ENCODE peak calls at places on chromosome 2, in four cellular contexts. I, Q, R and T are unnamed samples.

GRCh38 chr2:28979041-28979440 is 2.1 kb upstream of the TOGARAM2 start:
- DNase-seq in I (no peak), Q (no peak), R (peak; percentile 48), T (peak; percentile 54)

GRCh38 chr2:168375195-168375798 is 80.8 kb upstream of the CERS6 start:
- DNase-seq in I (no peak), Q (no peak), R (no peak), T (no peak)

GRCh38 chr2:53969285-53970094 is 1.3 kb downstream of the PSME4 start:
- DNase-seq in I (no peak), Q (peak; percentile 95), R (no peak), T (no peak)

GRCh38 chr2:25822190-25823117 is 55.8 kb downstream of the ASXL2 start:
- DNase-seq in I (peak; percentile 58), Q (no peak), R (peak; percentile 63), T (no peak)

GRCh38 chr2:24453379-24454073 is 37.5 kb upstream of the NCOA1 start:
- DNase-seq in I (no peak), Q (no peak), R (no peak), T (no peak)

GRCh38 chr2:188444106-188444835 is 152.6 kb downstream of the GULP1 start:
- DNase-seq in I (no peak), Q (no peak), R (no peak), T (no peak)

GRCh38 chr2:162301151-162301804 is 17.2 kb downstream of the IFIH1 start:
- DNase-seq in I (peak; percentile 45), Q (peak; percentile 62), R (no peak), T (no peak)

GRCh38 chr2:10036095-10036879 is 7.1 kb upstream of the KLF11 start:
- DNase-seq in I (peak; percentile 73), Q (no peak), R (peak; percentile 91), T (no peak)

GRCh38 chr2:127424598-127425379 is 6.6 kb downstream of the PROC start:
- DNase-seq in I (no peak), Q (no peak), R (no peak), T (no peak)

GRCh38 chr2:28233070-28233718 is 159.5 kb upstream of the FOSL2 start:
- DNase-seq in I (no peak), Q (peak; percentile 25), R (no peak), T (no peak)

GRCh38 chr2:86383844-86384243 is 46.4 kb upstream of the REEP1 start:
- DNase-seq in I (no peak), Q (no peak), R (no peak), T (no peak)

GRCh38 chr2:9477914-9478313 is 3.6 kb downstream of the IAH1 start:
- DNase-seq in I (no peak), Q (no peak), R (no peak), T (no peak)

GRCh38 chr2:160351978-160352377 is 141.6 kb downstream of the RBMS1 start:
- DNase-seq in I (no peak), Q (no peak), R (no peak), T (no peak)

GRCh38 chr2:232142049-232142448 is 180.5 kb downstream of the DIS3L2 start:
- DNase-seq in I (no peak), Q (peak; percentile 28), R (no peak), T (no peak)

GRCh38 chr2:151637284-151637781 is 96.9 kb downstream of the NEB start:
- DNase-seq in I (no peak), Q (no peak), R (no peak), T (no peak)

GRCh38 chr2:12005886-12006681 is 259.7 kb downstream of the LPIN1 start:
- DNase-seq in I (no peak), Q (no peak), R (no peak), T (no peak)

GRCh38 chr2:239380831-239381708 is 19.8 kb downstream of the HDAC4 start:
- DNase-seq in I (peak; percentile 50), Q (no peak), R (peak; percentile 62), T (peak; percentile 54)

GRCh38 chr2:228768818-228769217 is 502.3 kb downstream of the PID1 start:
- DNase-seq in I (no peak), Q (no peak), R (no peak), T (no peak)

GRCh38 chr2:237841051-237841450 is 18.4 kb upstream of the RAMP1 start:
- DNase-seq in I (no peak), Q (no peak), R (no peak), T (no peak)

GRCh38 chr2:9897796-9898195 is 53.7 kb upstream of the GRHL1 start:
- DNase-seq in I (no peak), Q (no peak), R (no peak), T (no peak)

GRCh38 chr2:70712916-70713315 is 55.1 kb downstream of the ADD2 start:
- DNase-seq in I (no peak), Q (no peak), R (peak; percentile 32), T (no peak)

GRCh38 chr2:286774-287392 is 1.0 kb downstream of the ALKAL2 start:
- DNase-seq in I (no peak), Q (no peak), R (no peak), T (no peak)

GRCh38 chr2:24181849-24182248 is 7.0 kb downstream of the FAM228A start:
- DNase-seq in I (no peak), Q (no peak), R (no peak), T (no peak)

GRCh38 chr2:220783651-220784050 is 788.5 kb downstream of the EPHA4 start:
- DNase-seq in I (no peak), Q (no peak), R (no peak), T (no peak)

GRCh38 chr2:113178891-113179290 is 5.1 kb downstream of the PSD4 start:
- DNase-seq in I (no peak), Q (no peak), R (no peak), T (no peak)

GRCh38 chr2:20687260-20687772 is 20.4 kb downstream of the GDF7 start:
- DNase-seq in I (no peak), Q (no peak), R (no peak), T (no peak)

GRCh38 chr2:103138123-103138886 is 376.5 kb downstream of the TMEM182 start:
- DNase-seq in I (no peak), Q (no peak), R (no peak), T (no peak)

GRCh38 chr2:238094438-238095022 is 5.6 kb upstream of the ESPNL start:
- DNase-seq in I (no peak), Q (no peak), R (no peak), T (no peak)

GRCh38 chr2:75142081-75142480 is 57.2 kb downstream of the TACR1 start:
- DNase-seq in I (no peak), Q (no peak), R (peak; percentile 65), T (no peak)

GRCh38 chr2:25041307-25041927 is 459 bp upstream of the EFR3B start:
- DNase-seq in I (peak; percentile 79), Q (peak; percentile 71), R (peak; percentile 80), T (no peak)

GRCh38 chr2:188132385-188132784 is 159.3 kb upstream of the GULP1 start:
- DNase-seq in I (no peak), Q (no peak), R (no peak), T (no peak)

GRCh38 chr2:138395565-138396306 is 105.8 kb upstream of the SPOPL start:
- DNase-seq in I (no peak), Q (no peak), R (no peak), T (no peak)

GRCh38 chr2:117942958-117943672 is 70.8 kb downstream of the CCDC93 start:
- DNase-seq in I (no peak), Q (no peak), R (no peak), T (no peak)

GRCh38 chr2:19312949-19313348 is 45.5 kb downstream of the OSR1 start:
- DNase-seq in I (no peak), Q (peak; percentile 51), R (no peak), T (no peak)

GRCh38 chr2:132438650-132439030 is 22.0 kb downstream of the GPR39 start:
- DNase-seq in I (no peak), Q (no peak), R (no peak), T (no peak)

GRCh38 chr2:241804326-241805276 is 4.4 kb upstream of the NEU4 start:
- DNase-seq in I (peak; percentile 45), Q (peak; percentile 34), R (peak; percentile 61), T (peak; percentile 84)

GRCh38 chr2:226994775-226995174 is 158.9 kb downstream of the RHBDD1 start:
- DNase-seq in I (no peak), Q (peak; percentile 23), R (no peak), T (no peak)
- TF ChIP-seq CTCF in I (no peak), Q (peak; percentile 56), R (no peak), T (peak; percentile 49)

DNA sequence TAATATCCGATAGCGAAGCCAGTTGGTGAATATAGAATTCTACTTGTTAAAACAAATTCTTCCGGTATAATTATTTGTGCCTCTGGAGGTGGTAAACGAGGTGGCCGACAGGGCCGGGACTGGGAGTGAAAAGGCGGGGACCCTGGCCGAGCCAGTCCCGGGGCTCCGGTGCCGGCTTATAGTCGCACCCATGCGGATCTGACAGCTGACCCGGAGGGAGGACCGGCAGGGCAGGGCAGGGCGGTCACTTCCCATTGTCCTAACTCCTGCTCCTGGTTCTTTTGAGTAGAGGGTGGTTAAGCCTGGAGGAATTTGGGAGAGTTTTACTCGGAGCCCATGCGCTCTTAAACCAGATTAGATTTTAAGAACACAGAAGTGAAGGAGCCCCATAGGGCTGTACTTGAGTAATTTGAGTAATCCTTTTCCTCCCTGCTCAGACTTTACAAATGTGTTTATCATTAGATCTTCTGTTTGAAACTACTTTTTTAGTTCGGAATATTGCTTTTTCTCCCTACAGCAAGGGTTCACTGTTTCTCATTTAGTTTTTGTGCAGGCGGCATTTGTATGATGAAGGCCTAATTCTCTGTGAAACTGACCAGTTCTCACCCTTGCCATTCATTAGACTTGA is 1.8 kb downstream of the B3GNT2 start:
- DNase-seq in I (peak; percentile 75), Q (no peak), R (no peak), T (no peak)
- TF ChIP-seq CTCF in I (no peak), Q (no peak), R (no peak), T (peak; percentile 36)

DNA sequence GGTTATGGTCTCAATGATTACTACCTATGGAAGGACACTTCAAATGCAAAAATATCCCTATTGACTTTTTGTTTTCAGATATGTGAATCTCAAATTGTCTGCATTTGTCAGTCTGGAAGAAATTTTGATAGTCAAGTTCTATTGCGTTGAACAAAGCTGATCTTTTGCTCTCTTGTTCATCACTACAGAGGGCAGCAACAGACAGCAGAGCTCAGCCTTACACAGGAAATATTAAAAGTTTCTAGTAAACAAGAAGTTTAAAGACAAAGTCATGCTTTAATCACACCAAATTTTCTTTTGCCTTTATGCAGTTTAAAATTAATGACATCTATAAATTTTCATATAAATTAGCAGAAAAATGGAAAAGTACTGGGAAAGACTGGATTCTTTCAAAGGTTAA is 617.5 kb downstream of the NR4A2 start:
- DNase-seq in I (no peak), Q (no peak), R (no peak), T (no peak)
- TF ChIP-seq CTCF in I (no peak), Q (no peak), R (no peak), T (peak; percentile 27)

GRCh38 chr2:149089068-149089467 is 50.6 kb downstream of the LYPD6B start:
- DNase-seq in I (no peak), Q (no peak), R (no peak), T (no peak)

GRCh38 chr2:149082781-149083180 is 44.3 kb downstream of the LYPD6B start:
- DNase-seq in I (no peak), Q (no peak), R (no peak), T (no peak)

GRCh38 chr2:149084924-149085795 is 46.7 kb downstream of the LYPD6B start:
- DNase-seq in I (no peak), Q (no peak), R (no peak), T (no peak)

GRCh38 chr2:149090706-149091105 is 52.2 kb downstream of the LYPD6B start:
- DNase-seq in I (no peak), Q (no peak), R (no peak), T (no peak)

GRCh38 chr2:149087751-149088150 is 49.3 kb downstream of the LYPD6B start:
- DNase-seq in I (no peak), Q (no peak), R (no peak), T (no peak)
- TF ChIP-seq CTCF in I (no peak), Q (no peak), R (no peak), T (peak; percentile 68)

GRCh38 chr2:172106128-172106961 is 3.6 kb upstream of the DLX2 start:
- DNase-seq in I (no peak), Q (peak; percentile 59), R (no peak), T (no peak)
- TF ChIP-seq CTCF in I (peak; percentile 32), Q (peak; percentile 95), R (no peak), T (peak; percentile 84)